ENCODE peak calls at places on chromosomes 4 and X, in nine cellular contexts. P is GOT3; A is NCI-H510A; R is NCI-H2029; W is stimulated activated CD4-positive, alpha-beta T cell treated with anti-CD3 and anti-CD28 coated beads, Interleukin-12 subunit alpha, Interleukin-12 subunit beta, amount 100 ng/mL, for 48 hours; C is osteocyte; H is fibroblast of the conjunctiva; T is D341Med; M is WERI-Rb-1. E is an unnamed sample.

GRCh38 chr4:48041535-48042137 is 25.1 kb downstream of the NIPAL1 start:
- DNase-seq in H (no peak), R (no peak), A (no peak), P (no peak), M (no peak), C (no peak), T (no peak), W (no peak), E (no peak)

GRCh38 chrX:74535633-74536141 is 78.7 kb downstream of the RLIM start:
- DNase-seq in M (peak), C (peak), P (no peak), W (no peak), T (peak), A (peak), R (no peak), H (no peak), E (no peak)

GRCh38 chr4:20860878-20861277 is 160.6 kb downstream of the PACRGL start:
- DNase-seq in P (no peak), T (no peak), W (no peak), A (no peak), R (no peak), C (no peak), M (no peak), H (no peak), E (no peak)

GRCh38 chr4:56506110-56506705 is 617 bp downstream of the ARL9 start:
- DNase-seq in W (no peak), M (no peak), P (no peak), T (no peak), R (no peak), C (no peak), H (no peak), A (no peak), E (no peak)

GRCh38 chr4:52995341-52996030 is 133.4 kb downstream of the RASL11B start:
- DNase-seq in T (no peak), W (no peak), M (no peak), P (no peak), C (no peak), H (no peak), R (no peak), A (no peak), E (no peak)

GRCh38 chr4:1371151-1371830 is 24.3 kb downstream of the UVSSA start:
- DNase-seq in H (no peak), R (no peak), T (no peak), W (no peak), A (no peak), C (no peak), M (no peak), P (no peak), E (no peak)

GRCh38 chrX:100376581-100376980 is 33.5 kb downstream of the PCDH19 start:
- DNase-seq in P (no peak), C (no peak), A (no peak), R (no peak), W (no peak), H (peak), M (no peak), T (no peak), E (no peak)

GRCh38 chr4:121998024-121998423 is 46.2 kb upstream of the TRPC3 start:
- DNase-seq in H (no peak), A (peak), P (no peak), R (no peak), C (no peak), T (peak), W (no peak), M (peak), E (peak)

GRCh38 chr4:25144870-25145481 is 15.3 kb downstream of the SEPSECS start:
- DNase-seq in C (no peak), W (no peak), H (no peak), R (peak), P (no peak), A (no peak), M (no peak), T (peak), E (peak)

GRCh38 chrX:137431693-137432488 is 134.0 kb upstream of the ZIC3 start:
- DNase-seq in C (no peak), W (no peak), H (no peak), M (no peak), T (no peak), R (no peak), P (no peak), A (no peak), E (no peak)

E was measured in SK-MEL-5.